ENCODE peak calls at places on chromosomes 5 and 9, in four cellular contexts. V is NCI-H1105, K is stromal cell of bone marrow, Y is transverse colon. J is an unnamed sample.

GRCh38 chr5:138303365-138303764 is 28.2 kb downstream of the CDC25C start:
- DNase-seq in V (no peak), K (peak), Y (no peak), J (no peak)

GRCh38 chr5:72154076-72154756 is 46.9 kb downstream of the MAP1B start:
- DNase-seq in V (no peak), K (no peak), Y (no peak), J (no peak)

GRCh38 chr5:39526914-39527477 is 102.2 kb upstream of the DAB2 start:
- DNase-seq in V (no peak), K (no peak), Y (no peak), J (no peak)

GRCh38 chr5:145797336-145797735 is 37.8 kb downstream of the PRELID2 start:
- DNase-seq in V (no peak), K (peak), Y (no peak), J (no peak)

GRCh38 chr5:143870871-143871632 is 59.1 kb downstream of the HMHB1 start:
- DNase-seq in V (no peak), K (no peak), Y (peak), J (no peak)

GRCh38 chr5:36156124-36156601 is 4.3 kb downstream of the SKP2 start:
- DNase-seq in V (no peak), K (no peak), Y (no peak), J (no peak)

GRCh38 chr9:21324040-21324439 is 11.2 kb downstream of the KLHL9 start:
- DNase-seq in V (no peak), K (no peak), Y (no peak), J (peak)

GRCh38 chr5:116559239-116559638 is 15.4 kb downstream of the SEMA6A start:
- DNase-seq in V (no peak), K (no peak), Y (no peak), J (no peak)

GRCh38 chr5:139138790-139139189 is 59.4 kb downstream of the SIL1 start:
- DNase-seq in V (no peak), K (no peak), Y (no peak), J (peak)

GRCh38 chr9:97954550-97954989 is 16.6 kb upstream of the HEMGN start:
- DNase-seq in V (peak), K (no peak), Y (peak), J (peak)

GRCh38 chr5:139468421-139468931 is 2.3 kb upstream of the SMIM33 start:
- DNase-seq in V (no peak), K (no peak), Y (no peak), J (no peak)

GRCh38 chr9:77640741-77641580 is 7.2 kb downstream of the GNA14 start:
- DNase-seq in V (no peak), K (no peak), Y (no peak), J (no peak)

GRCh38 chr9:109317979-109318671 is 2.7 kb downstream of the EPB41L4B start:
- DNase-seq in V (no peak), K (no peak), Y (no peak), J (no peak)

GRCh38 chr5:17203329-17204132 is 13.9 kb upstream of the BASP1 start:
- DNase-seq in V (peak), K (peak), Y (no peak), J (no peak)

GRCh38 chr9:26540094-26540493 is 352.5 kb downstream of the CAAP1 start:
- DNase-seq in V (no peak), K (no peak), Y (no peak), J (no peak)

GRCh38 chr9:5868235-5868634 is 22.5 kb upstream of the MLANA start:
- DNase-seq in V (no peak), K (no peak), Y (no peak), J (no peak)

GRCh38 chr9:36416870-36417269 is 16.8 kb upstream of the RNF38 start:
- DNase-seq in V (no peak), K (no peak), Y (no peak), J (peak)

GRCh38 chr5:83844320-83845068 is 123.8 kb upstream of the HAPLN1 start:
- DNase-seq in V (no peak), K (peak), Y (peak), J (no peak)

GRCh38 chr5:143431789-143432188 is 28.3 kb upstream of the NR3C1 start:
- DNase-seq in V (no peak), K (no peak), Y (no peak), J (no peak)

GRCh38 chr5:141512390-141513020 is 23.6 kb downstream of the PCDHGC5 start:
- DNase-seq in V (peak), K (peak), Y (peak), J (peak)

GRCh38 chr5:81165493-81166119 is 67.5 kb upstream of the CKMT2 start:
- DNase-seq in V (peak), K (peak), Y (peak), J (peak)

GRCh38 chr9:83655433-83655832 is 32.5 kb downstream of the IDNK start:
- DNase-seq in V (no peak), K (no peak), Y (no peak), J (no peak)

GRCh38 chr9:34578241-34579096 is 11.1 kb downstream of the CNTFR start:
- DNase-seq in V (no peak), K (peak), Y (no peak), J (no peak)

GRCh38 chr5:146947181-146947941 is 68.8 kb upstream of the PPP2R2B start:
- DNase-seq in V (no peak), K (no peak), Y (no peak), J (no peak)

GRCh38 chr9:83146325-83146724 is 83.4 kb upstream of the RASEF start:
- DNase-seq in V (no peak), K (no peak), Y (no peak), J (no peak)

GRCh38 chr5:115423051-115423450 is 121.5 kb downstream of the FEM1C start:
- DNase-seq in V (no peak), K (no peak), Y (no peak), J (no peak)

J was measured in lung.